ENCODE peak calls at places on chromosomes 4 and X, in nine cellular contexts. B is psoas muscle, G is HCT116, K is left lung, Q is GM12878, P is fibroblast of lung, S is thoracic aorta, M is suprapubic skin, A is A673. W is an unnamed sample.
A peak's percentile ranks its signal among the peaks of the same experiment; 100 is the strongest.

GRCh38 chr4:158170691-158171455 is 2.0 kb downstream of the GASK1B start:
- DNase-seq in B (peak; percentile 74), G (no peak), K (peak; percentile 78), Q (no peak), P (peak; percentile 22), S (peak; percentile 49), M (peak; percentile 81), A (no peak), W (peak; percentile 49)

GRCh38 chrX:1576201-1577101 is 15.0 kb upstream of the AKAP17A start:
- DNase-seq in B (no peak), G (no peak), K (no peak), Q (no peak), P (no peak), S (no peak), M (no peak), A (no peak), W (no peak)

GRCh38 chr4:68869274-68869773 is 53.5 kb downstream of the UGT2B10 start:
- DNase-seq in B (no peak), G (no peak), K (no peak), Q (no peak), P (no peak), S (no peak), M (no peak), A (no peak), W (no peak)

GRCh38 chr4:183444953-183445543 is 612 bp downstream of the CDKN2AIP start:
- DNase-seq in B (no peak), G (no peak), K (peak; percentile 47), Q (no peak), P (peak; percentile 20), S (no peak), M (peak; percentile 83), A (peak; percentile 34), W (peak; percentile 27)

GRCh38 chrX:72101597-72102037 is 30.1 kb downstream of the RTL5 start:
- DNase-seq in B (no peak), G (no peak), K (no peak), Q (no peak), P (no peak), S (no peak), M (no peak), A (no peak), W (no peak)

GRCh38 chr4:113639311-113639710 is 122.2 kb downstream of the CAMK2D start:
- DNase-seq in B (no peak), G (no peak), K (no peak), Q (no peak), P (peak; percentile 19), S (no peak), M (no peak), A (no peak), W (no peak)

GRCh38 chrX:153765138-153766079 is 1.4 kb downstream of the PLXNB3 start:
- DNase-seq in B (peak; percentile 18), G (no peak), K (no peak), Q (no peak), P (peak; percentile 14), S (no peak), M (no peak), A (no peak), W (no peak)

GRCh38 chr4:159009521-159009920 is 93.4 kb upstream of the RAPGEF2 start:
- DNase-seq in B (no peak), G (no peak), K (no peak), Q (no peak), P (no peak), S (no peak), M (no peak), A (no peak), W (no peak)

GRCh38 chrX:44621088-44621487 is 78.4 kb upstream of the FUNDC1 start:
- DNase-seq in B (no peak), G (no peak), K (no peak), Q (no peak), P (no peak), S (no peak), M (no peak), A (no peak), W (peak; percentile 18)

GRCh38 chrX:46543441-46543840 is 1.8 kb downstream of the ZNF674 start:
- DNase-seq in B (no peak), G (no peak), K (no peak), Q (no peak), P (no peak), S (no peak), M (no peak), A (no peak), W (no peak)

GRCh38 chr4:153651961-153652784 is 31.9 kb upstream of the TLR2 start:
- DNase-seq in B (no peak), G (no peak), K (no peak), Q (no peak), P (no peak), S (no peak), M (no peak), A (no peak), W (no peak)

GRCh38 chrX:50327235-50327634 is 122.7 kb downstream of the CCNB3 start:
- DNase-seq in B (no peak), G (no peak), K (no peak), Q (no peak), P (no peak), S (no peak), M (no peak), A (peak; percentile 15), W (no peak)

GRCh38 chr4:1156069-1156468 is 16.3 kb downstream of the SPON2 start:
- DNase-seq in B (no peak), G (no peak), K (no peak), Q (no peak), P (no peak), S (no peak), M (no peak), A (no peak), W (no peak)

GRCh38 chrX:132957211-132958085 is 981 bp downstream of the HS6ST2 start:
- DNase-seq in B (peak; percentile 18), G (no peak), K (no peak), Q (no peak), P (peak; percentile 15), S (no peak), M (no peak), A (peak; percentile 43), W (no peak)

GRCh38 chr4:23730998-23731397 is 158.8 kb downstream of the PPARGC1A start:
- DNase-seq in B (no peak), G (no peak), K (no peak), Q (no peak), P (no peak), S (no peak), M (no peak), A (no peak), W (no peak)

DNA sequence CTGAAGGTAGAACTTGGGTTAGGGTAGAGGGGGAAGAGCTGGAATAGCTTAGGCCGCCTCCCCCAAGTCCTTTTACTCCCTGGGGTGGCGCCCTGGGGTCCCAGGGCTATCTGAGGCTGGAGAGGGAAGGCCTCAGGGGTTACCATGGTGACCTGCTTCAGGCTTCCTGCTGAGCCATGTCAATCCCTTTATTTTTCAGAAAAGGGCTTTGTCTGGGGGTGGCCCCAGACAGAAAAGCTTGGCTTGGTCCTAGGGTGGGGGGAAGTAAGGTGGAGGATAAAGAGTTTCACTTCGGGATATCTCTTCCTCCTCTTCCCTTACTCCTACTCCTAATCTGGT is 6.3 kb downstream of the EFNB1 start:
- DNase-seq in B (no peak), G (no peak), K (no peak), Q (no peak), P (no peak), S (no peak), M (no peak), A (no peak), W (no peak)
- H3K27me3 ChIP-seq in B (no peaks in the 10 kb centered on the region), G (no peaks in the 10 kb centered on the region), K (peaks cover 9% of the 10 kb centered on the region), Q (no peaks in the 10 kb centered on the region), P (no peaks in the 10 kb centered on the region), S (no peaks in the 10 kb centered on the region), M (no peaks in the 10 kb centered on the region), A (no peaks in the 10 kb centered on the region), W (no peaks in the 10 kb centered on the region)

GRCh38 chr4:37891221-37892159 is 606 bp downstream of the TBC1D1 start:
- DNase-seq in B (no peak), G (no peak), K (peak; percentile 41), Q (peak; percentile 79), P (peak; percentile 15), S (no peak), M (no peak), A (no peak), W (peak; percentile 57)
- H3K4me3 ChIP-seq in B (peak overlapping the region; percentile 94), G (peak overlapping the region; percentile 57), K (peak overlapping the region; percentile 79), Q (peak overlapping the region; percentile 59), P (peak overlapping the region; percentile 44), S (peak overlapping the region; percentile 88), M (peak overlapping the region; percentile 76), A (peak overlapping the region; percentile 59), W (peak overlapping the region; percentile 84)

GRCh38 chr4:147847947-147848590 is 116.2 kb downstream of the ARHGAP10 start:
- DNase-seq in B (no peak), G (no peak), K (no peak), Q (no peak), P (no peak), S (no peak), M (no peak), A (no peak), W (no peak)

GRCh38 chr4:147846318-147847135 is 114.6 kb downstream of the ARHGAP10 start:
- DNase-seq in B (no peak), G (no peak), K (no peak), Q (peak; percentile 77), P (no peak), S (no peak), M (no peak), A (no peak), W (no peak)

GRCh38 chr4:147851135-147851534 is 119.2 kb downstream of the ARHGAP10 start:
- DNase-seq in B (no peak), G (no peak), K (no peak), Q (no peak), P (no peak), S (no peak), M (no peak), A (no peak), W (no peak)

GRCh38 chr4:147853706-147854105 is 121.8 kb downstream of the ARHGAP10 start:
- DNase-seq in B (no peak), G (no peak), K (no peak), Q (no peak), P (no peak), S (no peak), M (no peak), A (no peak), W (no peak)

GRCh38 chr4:147848634-147849033 is 116.7 kb downstream of the ARHGAP10 start:
- DNase-seq in B (no peak), G (no peak), K (no peak), Q (no peak), P (no peak), S (no peak), M (no peak), A (no peak), W (no peak)
- TF ChIP-seq CTCF in B (no peak), G (no peak), K (no peak), Q (no peak), P (no peak), S (no peak), M (no peak), A (no peak), W (no peak)

GRCh38 chr4:8008391-8008790 is 68.7 kb upstream of the AFAP1 start:
- DNase-seq in B (no peak), G (no peak), K (no peak), Q (no peak), P (no peak), S (no peak), M (no peak), A (no peak), W (no peak)
- H3K27me3 ChIP-seq in B (no peaks in the 10 kb centered on the region), G (peaks cover 10% of the 10 kb centered on the region), K (no peaks in the 10 kb centered on the region), Q (peaks cover 3% of the 10 kb centered on the region), P (peaks cover 7% of the 10 kb centered on the region), S (no peaks in the 10 kb centered on the region), M (no peaks in the 10 kb centered on the region), A (no peaks in the 10 kb centered on the region), W (no peaks in the 10 kb centered on the region)

DNA sequence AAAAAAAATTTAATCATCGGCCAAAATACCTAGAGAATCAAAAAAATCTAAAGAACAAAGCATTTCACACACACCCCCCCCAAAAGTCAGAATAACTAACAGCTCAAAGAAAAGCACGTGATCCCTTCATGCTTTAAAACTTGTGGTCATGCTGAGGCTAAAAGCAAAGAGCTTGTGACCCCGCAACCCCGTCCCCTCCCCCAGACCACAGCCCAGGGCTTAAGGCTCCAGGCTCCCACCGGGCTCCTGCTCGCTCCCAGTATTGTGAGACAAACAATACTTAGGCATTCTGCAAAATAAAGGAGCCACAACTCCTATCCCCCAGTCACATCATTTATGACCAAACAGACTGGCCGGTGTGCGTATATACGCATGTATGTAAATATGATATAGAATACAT is 62.1 kb upstream of the CCDC160 start:
- DNase-seq in B (no peak), G (no peak), K (no peak), Q (no peak), P (no peak), S (no peak), M (no peak), A (no peak), W (no peak)
- H3K4me3 ChIP-seq in B (no peak overlapping the region), G (no peak overlapping the region), K (no peak overlapping the region), Q (no peak overlapping the region), P (no peak overlapping the region), S (no peak overlapping the region), M (no peak overlapping the region), A (no peak overlapping the region), W (no peak overlapping the region)